ENCODE peak calls at places on chromosomes 4 and X, in four cellular contexts. I is IMR-90, W is PC-3, B is HCT116. N is an unnamed sample.

GRCh38 chrX:39261446-39262147 is 460.3 kb downstream of the MID1IP1 start:
- DNase-seq in I (no peak), W (peak; percentile 32), B (peak; percentile 8), N (peak; percentile 56)

GRCh38 chr4:188915175-188915574 is 775.9 kb downstream of the TRIML1 start:
- DNase-seq in I (peak; percentile 25), W (no peak), B (no peak), N (no peak)

GRCh38 chr4:2484993-2485392 is 16.1 kb downstream of the RNF4 start:
- DNase-seq in I (no peak), W (no peak), B (no peak), N (no peak)

GRCh38 chrX:129965166-129965565 is 17.3 kb upstream of the BCORL1 start:
- DNase-seq in I (no peak), W (no peak), B (no peak), N (no peak)

GRCh38 chr4:113837397-113837796 is 75.9 kb upstream of the CAMK2D start:
- DNase-seq in I (peak; percentile 94), W (peak; percentile 70), B (no peak), N (peak; percentile 63)

GRCh38 chr4:140130677-140131076 is 23.3 kb downstream of the MAML3 start:
- DNase-seq in I (peak; percentile 83), W (peak; percentile 87), B (peak; percentile 81), N (peak; percentile 94)

GRCh38 chr4:28518781-28519180 is 1658.1 kb downstream of the STIM2 start:
- DNase-seq in I (peak; percentile 76), W (peak; percentile 23), B (no peak), N (no peak)

GRCh38 chr4:84596826-84597225 is 13.9 kb downstream of the CDS1 start:
- DNase-seq in I (no peak), W (peak; percentile 29), B (no peak), N (no peak)

GRCh38 chr4:165330666-165331065 is 3.2 kb downstream of the MSMO1 start:
- DNase-seq in I (no peak), W (no peak), B (no peak), N (no peak)

GRCh38 chr4:181548873-181549541 is 694.2 kb upstream of the TENM3 start:
- DNase-seq in I (peak; percentile 85), W (peak; percentile 20), B (peak; percentile 67), N (peak; percentile 29)

GRCh38 chrX:3175659-3176438 is 134.6 kb downstream of the ARSF start:
- DNase-seq in I (peak; percentile 56), W (no peak), B (no peak), N (no peak)

GRCh38 chrX:134547047-134547679 is 87.2 kb downstream of the HPRT1 start:
- DNase-seq in I (peak; percentile 43), W (no peak), B (no peak), N (no peak)

GRCh38 chr4:176125063-176125462 is 59.4 kb downstream of the WDR17 start:
- DNase-seq in I (peak; percentile 35), W (no peak), B (no peak), N (no peak)

GRCh38 chr4:168540086-168540864 is 43.4 kb downstream of the PALLD start:
- DNase-seq in I (peak; percentile 86), W (no peak), B (peak; percentile 89), N (no peak)
- H3K27ac ChIP-seq in I (peak overlapping the region; percentile 36), W (peak overlapping the region; percentile 84), B (peak overlapping the region; percentile 89), N (no peak overlapping the region)

DNA sequence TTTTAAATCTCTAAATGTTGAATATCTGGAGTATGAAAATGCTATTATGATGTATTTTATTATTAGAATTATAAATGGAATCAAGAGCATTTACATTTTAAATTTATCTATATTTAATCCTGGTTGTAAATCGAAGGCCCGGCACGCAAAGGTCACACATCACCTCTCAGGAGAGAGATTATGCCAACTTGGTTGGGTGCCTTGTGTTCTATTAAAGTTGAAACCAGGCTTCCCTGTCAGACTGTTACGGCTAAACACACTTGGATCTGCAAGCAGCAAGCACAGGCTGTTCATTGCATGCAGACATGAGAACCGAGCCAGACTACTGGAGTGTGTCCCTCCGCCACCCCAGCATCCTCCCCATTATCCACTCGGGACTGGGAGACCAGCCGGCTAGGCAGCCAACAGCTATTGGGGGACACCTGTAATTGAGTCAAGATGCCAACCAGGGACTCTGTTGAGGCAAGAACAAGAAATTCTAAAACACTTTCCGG is 16.4 kb upstream of the SEL1L3 start:
- DNase-seq in I (no peak), W (no peak), B (no peak), N (no peak)
- H3K27ac ChIP-seq in I (no peak overlapping the region), W (no peak overlapping the region), B (no peak overlapping the region), N (no peak overlapping the region)

GRCh38 chrX:109889289-109890006 is 113.5 kb upstream of the TMEM164 start:
- DNase-seq in I (peak; percentile 27), W (peak; percentile 25), B (no peak), N (no peak)
- H3K27ac ChIP-seq in I (no peak overlapping the region), W (no peak overlapping the region), B (no peak overlapping the region), N (no peak overlapping the region)

GRCh38 chr4:40357738-40358137 is 22.6 kb downstream of the CHRNA9 start:
- DNase-seq in I (no peak), W (peak; percentile 63), B (no peak), N (no peak)
- H3K27ac ChIP-seq in I (no peak overlapping the region), W (no peak overlapping the region), B (no peak overlapping the region), N (no peak overlapping the region)

DNA sequence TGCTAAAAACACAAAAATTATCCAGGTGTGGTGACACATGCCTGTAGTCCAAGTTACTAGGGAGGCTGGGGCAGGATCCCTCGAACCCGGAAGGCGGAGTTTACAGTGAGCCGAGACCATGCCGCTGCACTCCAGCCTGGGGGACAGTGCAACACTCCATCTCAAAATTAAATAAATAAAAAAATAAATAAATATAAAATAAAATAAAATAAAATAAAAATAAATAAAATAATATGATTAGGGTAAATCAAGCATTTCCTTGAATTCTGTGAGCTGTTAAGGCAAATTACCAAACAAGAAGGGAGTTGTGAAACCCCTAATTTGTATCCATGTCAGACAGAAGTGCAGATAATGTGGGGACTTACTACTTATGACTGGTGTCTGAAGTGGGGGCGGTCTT is 1928.9 kb upstream of the IGFBP7 start:
- DNase-seq in I (no peak), W (no peak), B (no peak), N (no peak)
- H3K27ac ChIP-seq in I (no peak overlapping the region), W (no peak overlapping the region), B (no peak overlapping the region), N (no peak overlapping the region)

DNA sequence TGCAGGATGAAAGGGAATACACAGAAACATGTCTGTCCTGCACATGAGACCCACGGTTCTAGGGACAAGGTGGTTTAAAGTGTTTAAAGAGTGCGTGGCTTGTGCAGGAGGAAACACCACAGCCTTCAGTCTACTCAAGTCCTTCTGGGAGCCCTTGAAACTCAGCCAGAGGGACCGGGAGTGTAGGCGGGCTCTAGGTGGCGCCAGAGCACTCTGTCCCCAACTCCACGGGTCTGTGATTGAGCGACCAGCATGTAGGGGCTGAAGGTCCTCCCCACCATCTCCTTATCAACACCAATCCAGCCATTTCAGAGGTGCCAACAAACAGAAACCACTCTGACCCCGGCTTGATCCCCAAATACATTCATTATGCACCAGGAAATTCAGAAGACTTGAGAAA is 82.0 kb upstream of the CLDN34 start:
- DNase-seq in I (peak; percentile 71), W (peak; percentile 74), B (peak; percentile 16), N (no peak)
- H3K27ac ChIP-seq in I (no peak overlapping the region), W (no peak overlapping the region), B (no peak overlapping the region), N (no peak overlapping the region)